ENCODE peak calls at places on chromosome 12, in nine cellular contexts. One of them, this sample, is unnamed.

GRCh38 chr12:128572311-128572810 is 251.4 kb downstream of the SLC15A4 start:
- DNase-seq in omental fat pad: no peak
- DNase-seq in cardiac muscle cell: no peak
- DNase-seq in left ventricle myocardium inferior: no peak
- DNase-seq in cardiac fibroblast: no peak
- DNase-seq in tibial nerve: no peak
- DNase-seq in astrocyte of the cerebellum: no peak
- DNase-seq in esophagus squamous epithelium: no peak
- DNase-seq in AG04450: no peak
- DNase-seq in this sample: no peak

GRCh38 chr12:509494-509893 is 49.8 kb downstream of the B4GALNT3 start:
- DNase-seq in omental fat pad: no peak
- DNase-seq in cardiac muscle cell: peak
- DNase-seq in left ventricle myocardium inferior: no peak
- DNase-seq in cardiac fibroblast: peak
- DNase-seq in tibial nerve: no peak
- DNase-seq in astrocyte of the cerebellum: no peak
- DNase-seq in esophagus squamous epithelium: no peak
- DNase-seq in AG04450: no peak
- DNase-seq in this sample: peak

GRCh38 chr12:42458575-42458974 is 131.0 kb downstream of the PRICKLE1 start:
- DNase-seq in omental fat pad: no peak
- DNase-seq in cardiac muscle cell: no peak
- DNase-seq in left ventricle myocardium inferior: no peak
- DNase-seq in cardiac fibroblast: no peak
- DNase-seq in tibial nerve: no peak
- DNase-seq in astrocyte of the cerebellum: no peak
- DNase-seq in esophagus squamous epithelium: no peak
- DNase-seq in AG04450: no peak
- DNase-seq in this sample: no peak

GRCh38 chr12:122646568-122647220 is 56.5 kb downstream of the HCAR2 start:
- DNase-seq in omental fat pad: no peak
- DNase-seq in cardiac muscle cell: no peak
- DNase-seq in left ventricle myocardium inferior: no peak
- DNase-seq in cardiac fibroblast: peak
- DNase-seq in tibial nerve: peak
- DNase-seq in astrocyte of the cerebellum: no peak
- DNase-seq in esophagus squamous epithelium: no peak
- DNase-seq in AG04450: peak
- DNase-seq in this sample: peak

GRCh38 chr12:17976202-17976601 is 113.8 kb downstream of the RERGL start:
- DNase-seq in omental fat pad: no peak
- DNase-seq in cardiac muscle cell: peak
- DNase-seq in left ventricle myocardium inferior: no peak
- DNase-seq in cardiac fibroblast: no peak
- DNase-seq in tibial nerve: no peak
- DNase-seq in astrocyte of the cerebellum: no peak
- DNase-seq in esophagus squamous epithelium: no peak
- DNase-seq in AG04450: no peak
- DNase-seq in this sample: peak

GRCh38 chr12:14313379-14313778 is 52.1 kb upstream of the ATF7IP start:
- DNase-seq in omental fat pad: no peak
- DNase-seq in cardiac muscle cell: no peak
- DNase-seq in left ventricle myocardium inferior: no peak
- DNase-seq in cardiac fibroblast: no peak
- DNase-seq in tibial nerve: no peak
- DNase-seq in astrocyte of the cerebellum: no peak
- DNase-seq in esophagus squamous epithelium: no peak
- DNase-seq in AG04450: no peak
- DNase-seq in this sample: peak

GRCh38 chr12:65327207-65328076 is 49.0 kb downstream of the MSRB3 start:
- DNase-seq in omental fat pad: no peak
- DNase-seq in cardiac muscle cell: no peak
- DNase-seq in left ventricle myocardium inferior: no peak
- DNase-seq in cardiac fibroblast: peak
- DNase-seq in tibial nerve: peak
- DNase-seq in astrocyte of the cerebellum: peak
- DNase-seq in esophagus squamous epithelium: no peak
- DNase-seq in AG04450: peak
- DNase-seq in this sample: no peak

GRCh38 chr12:8594072-8594471 is 18.6 kb downstream of the AICDA start:
- DNase-seq in omental fat pad: no peak
- DNase-seq in cardiac muscle cell: no peak
- DNase-seq in left ventricle myocardium inferior: no peak
- DNase-seq in cardiac fibroblast: no peak
- DNase-seq in tibial nerve: no peak
- DNase-seq in astrocyte of the cerebellum: no peak
- DNase-seq in esophagus squamous epithelium: no peak
- DNase-seq in AG04450: no peak
- DNase-seq in this sample: no peak

GRCh38 chr12:91763654-91764439 is 381.8 kb downstream of the BTG1 start:
- DNase-seq in omental fat pad: no peak
- DNase-seq in cardiac muscle cell: no peak
- DNase-seq in left ventricle myocardium inferior: no peak
- DNase-seq in cardiac fibroblast: peak
- DNase-seq in tibial nerve: no peak
- DNase-seq in astrocyte of the cerebellum: no peak
- DNase-seq in esophagus squamous epithelium: no peak
- DNase-seq in AG04450: no peak
- DNase-seq in this sample: no peak

GRCh38 chr12:104790296-104791125 is 167.6 kb downstream of the SLC41A2 start:
- DNase-seq in omental fat pad: no peak
- DNase-seq in cardiac muscle cell: peak
- DNase-seq in left ventricle myocardium inferior: peak
- DNase-seq in cardiac fibroblast: no peak
- DNase-seq in tibial nerve: peak
- DNase-seq in astrocyte of the cerebellum: no peak
- DNase-seq in esophagus squamous epithelium: no peak
- DNase-seq in AG04450: no peak
- DNase-seq in this sample: no peak

GRCh38 chr12:66014818-66015217 is 115.7 kb downstream of the LLPH start:
- DNase-seq in omental fat pad: no peak
- DNase-seq in cardiac muscle cell: no peak
- DNase-seq in left ventricle myocardium inferior: no peak
- DNase-seq in cardiac fibroblast: peak
- DNase-seq in tibial nerve: no peak
- DNase-seq in astrocyte of the cerebellum: no peak
- DNase-seq in esophagus squamous epithelium: no peak
- DNase-seq in AG04450: peak
- DNase-seq in this sample: peak

GRCh38 chr12:34398366-34398705 is 376.0 kb downstream of the ALG10 start:
- DNase-seq in omental fat pad: peak
- DNase-seq in cardiac muscle cell: no peak
- DNase-seq in left ventricle myocardium inferior: no peak
- DNase-seq in cardiac fibroblast: no peak
- DNase-seq in tibial nerve: peak
- DNase-seq in astrocyte of the cerebellum: no peak
- DNase-seq in esophagus squamous epithelium: no peak
- DNase-seq in AG04450: no peak
- DNase-seq in this sample: no peak

GRCh38 chr12:59055204-59055839 is 135.0 kb upstream of the LRIG3 start:
- DNase-seq in omental fat pad: no peak
- DNase-seq in cardiac muscle cell: no peak
- DNase-seq in left ventricle myocardium inferior: no peak
- DNase-seq in cardiac fibroblast: peak
- DNase-seq in tibial nerve: no peak
- DNase-seq in astrocyte of the cerebellum: no peak
- DNase-seq in esophagus squamous epithelium: no peak
- DNase-seq in AG04450: no peak
- DNase-seq in this sample: peak

GRCh38 chr12:92602476-92602875 is 100.3 kb upstream of the PLEKHG7 start:
- DNase-seq in omental fat pad: no peak
- DNase-seq in cardiac muscle cell: no peak
- DNase-seq in left ventricle myocardium inferior: no peak
- DNase-seq in cardiac fibroblast: peak
- DNase-seq in tibial nerve: no peak
- DNase-seq in astrocyte of the cerebellum: peak
- DNase-seq in esophagus squamous epithelium: no peak
- DNase-seq in AG04450: peak
- DNase-seq in this sample: peak

GRCh38 chr12:53077030-53077429 is 2.2 kb downstream of the SPRYD3 start:
- DNase-seq in omental fat pad: no peak
- DNase-seq in cardiac muscle cell: no peak
- DNase-seq in left ventricle myocardium inferior: no peak
- DNase-seq in cardiac fibroblast: no peak
- DNase-seq in tibial nerve: no peak
- DNase-seq in astrocyte of the cerebellum: no peak
- DNase-seq in esophagus squamous epithelium: no peak
- DNase-seq in AG04450: no peak
- DNase-seq in this sample: no peak

GRCh38 chr12:53074999-53075370 is 4.2 kb downstream of the SPRYD3 start:
- DNase-seq in omental fat pad: no peak
- DNase-seq in cardiac muscle cell: no peak
- DNase-seq in left ventricle myocardium inferior: no peak
- DNase-seq in cardiac fibroblast: no peak
- DNase-seq in tibial nerve: no peak
- DNase-seq in astrocyte of the cerebellum: no peak
- DNase-seq in esophagus squamous epithelium: no peak
- DNase-seq in AG04450: no peak
- DNase-seq in this sample: no peak

GRCh38 chr12:53076461-53076860 is 2.7 kb downstream of the SPRYD3 start:
- DNase-seq in omental fat pad: no peak
- DNase-seq in cardiac muscle cell: no peak
- DNase-seq in left ventricle myocardium inferior: no peak
- DNase-seq in cardiac fibroblast: no peak
- DNase-seq in tibial nerve: no peak
- DNase-seq in astrocyte of the cerebellum: no peak
- DNase-seq in esophagus squamous epithelium: no peak
- DNase-seq in AG04450: no peak
- DNase-seq in this sample: no peak

GRCh38 chr12:53079226-53080117 is at the start of gene SPRYD3:
- DNase-seq in omental fat pad: peak
- DNase-seq in cardiac muscle cell: peak
- DNase-seq in left ventricle myocardium inferior: peak
- DNase-seq in cardiac fibroblast: peak
- DNase-seq in tibial nerve: peak
- DNase-seq in astrocyte of the cerebellum: peak
- DNase-seq in esophagus squamous epithelium: peak
- DNase-seq in AG04450: peak
- DNase-seq in this sample: peak

GRCh38 chr12:53078425-53079225 is 565 bp downstream of the SPRYD3 start:
- DNase-seq in omental fat pad: no peak
- DNase-seq in cardiac muscle cell: no peak
- DNase-seq in left ventricle myocardium inferior: no peak
- DNase-seq in cardiac fibroblast: no peak
- DNase-seq in tibial nerve: no peak
- DNase-seq in astrocyte of the cerebellum: no peak
- DNase-seq in esophagus squamous epithelium: no peak
- DNase-seq in AG04450: no peak
- DNase-seq in this sample: peak
- TF ChIP-seq CTCF in omental fat pad: no peak
- TF ChIP-seq CTCF in cardiac muscle cell: no peak
- TF ChIP-seq CTCF in left ventricle myocardium inferior: no peak
- TF ChIP-seq CTCF in cardiac fibroblast: no peak
- TF ChIP-seq CTCF in tibial nerve: no peak
- TF ChIP-seq CTCF in astrocyte of the cerebellum: no peak
- TF ChIP-seq CTCF in esophagus squamous epithelium: no peak
- TF ChIP-seq CTCF in AG04450: no peak
- TF ChIP-seq CTCF in this sample: peak

DNA sequence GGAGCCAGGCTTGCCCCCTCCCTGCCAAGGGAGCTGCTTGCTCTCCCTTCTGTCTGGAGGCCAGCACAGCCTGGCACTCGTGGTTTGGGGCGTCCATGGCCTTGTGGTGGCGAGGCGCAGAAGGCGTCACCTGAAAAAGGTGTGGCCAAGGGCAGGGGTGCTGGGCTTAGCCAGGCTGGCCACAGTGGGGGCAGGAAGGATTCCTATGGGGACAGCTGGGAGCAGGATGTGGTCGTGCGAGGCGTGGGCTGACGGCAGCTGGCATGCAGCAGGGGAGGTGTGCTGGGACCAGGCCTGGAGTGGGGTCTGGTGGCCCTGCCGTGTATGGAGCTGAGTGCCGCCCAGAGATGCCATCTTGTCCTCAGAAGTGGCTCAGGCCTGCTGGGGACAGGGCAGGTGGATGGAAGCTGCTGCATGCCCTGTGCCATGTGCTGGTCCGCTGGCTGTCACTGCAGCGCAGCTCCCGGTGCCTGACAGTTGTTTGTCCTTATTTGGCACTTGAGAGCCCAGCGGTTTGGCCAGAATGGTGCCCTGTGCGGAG is 30.0 kb downstream of the SH2B3 start:
- DNase-seq in omental fat pad: no peak
- DNase-seq in cardiac muscle cell: no peak
- DNase-seq in left ventricle myocardium inferior: no peak
- DNase-seq in cardiac fibroblast: no peak
- DNase-seq in tibial nerve: no peak
- DNase-seq in astrocyte of the cerebellum: no peak
- DNase-seq in esophagus squamous epithelium: no peak
- DNase-seq in AG04450: no peak
- DNase-seq in this sample: no peak
- TF ChIP-seq CTCF in omental fat pad: no peak
- TF ChIP-seq CTCF in cardiac muscle cell: no peak
- TF ChIP-seq CTCF in left ventricle myocardium inferior: no peak
- TF ChIP-seq CTCF in cardiac fibroblast: no peak
- TF ChIP-seq CTCF in tibial nerve: no peak
- TF ChIP-seq CTCF in astrocyte of the cerebellum: no peak
- TF ChIP-seq CTCF in esophagus squamous epithelium: no peak
- TF ChIP-seq CTCF in AG04450: no peak
- TF ChIP-seq CTCF in this sample: no peak

GRCh38 chr12:27733791-27734190 is 23.2 kb downstream of the MRPS35 start:
- DNase-seq in omental fat pad: no peak
- DNase-seq in cardiac muscle cell: no peak
- DNase-seq in left ventricle myocardium inferior: no peak
- DNase-seq in cardiac fibroblast: peak
- DNase-seq in tibial nerve: no peak
- DNase-seq in astrocyte of the cerebellum: no peak
- DNase-seq in esophagus squamous epithelium: no peak
- DNase-seq in AG04450: no peak
- DNase-seq in this sample: no peak

GRCh38 chr12:27733052-27733656 is 22.5 kb downstream of the MRPS35 start:
- DNase-seq in omental fat pad: no peak
- DNase-seq in cardiac muscle cell: peak
- DNase-seq in left ventricle myocardium inferior: no peak
- DNase-seq in cardiac fibroblast: peak
- DNase-seq in tibial nerve: peak
- DNase-seq in astrocyte of the cerebellum: peak
- DNase-seq in esophagus squamous epithelium: no peak
- DNase-seq in AG04450: peak
- DNase-seq in this sample: peak

GRCh38 chr12:27730097-27730588 is 19.5 kb downstream of the MRPS35 start:
- DNase-seq in omental fat pad: no peak
- DNase-seq in cardiac muscle cell: no peak
- DNase-seq in left ventricle myocardium inferior: no peak
- DNase-seq in cardiac fibroblast: no peak
- DNase-seq in tibial nerve: no peak
- DNase-seq in astrocyte of the cerebellum: no peak
- DNase-seq in esophagus squamous epithelium: no peak
- DNase-seq in AG04450: no peak
- DNase-seq in this sample: no peak

GRCh38 chr12:27732281-27732680 is 21.6 kb downstream of the MRPS35 start:
- DNase-seq in omental fat pad: no peak
- DNase-seq in cardiac muscle cell: peak
- DNase-seq in left ventricle myocardium inferior: no peak
- DNase-seq in cardiac fibroblast: no peak
- DNase-seq in tibial nerve: no peak
- DNase-seq in astrocyte of the cerebellum: no peak
- DNase-seq in esophagus squamous epithelium: no peak
- DNase-seq in AG04450: no peak
- DNase-seq in this sample: peak
- TF ChIP-seq CTCF in omental fat pad: no peak
- TF ChIP-seq CTCF in cardiac muscle cell: peak
- TF ChIP-seq CTCF in left ventricle myocardium inferior: no peak
- TF ChIP-seq CTCF in cardiac fibroblast: peak
- TF ChIP-seq CTCF in tibial nerve: no peak
- TF ChIP-seq CTCF in astrocyte of the cerebellum: peak
- TF ChIP-seq CTCF in esophagus squamous epithelium: no peak
- TF ChIP-seq CTCF in AG04450: peak
- TF ChIP-seq CTCF in this sample: peak

GRCh38 chr12:85951823-85952222 is 77.7 kb downstream of the NTS start:
- DNase-seq in omental fat pad: no peak
- DNase-seq in cardiac muscle cell: no peak
- DNase-seq in left ventricle myocardium inferior: no peak
- DNase-seq in cardiac fibroblast: peak
- DNase-seq in tibial nerve: no peak
- DNase-seq in astrocyte of the cerebellum: peak
- DNase-seq in esophagus squamous epithelium: no peak
- DNase-seq in AG04450: no peak
- DNase-seq in this sample: peak
- TF ChIP-seq CTCF in omental fat pad: no peak
- TF ChIP-seq CTCF in cardiac muscle cell: peak
- TF ChIP-seq CTCF in left ventricle myocardium inferior: no peak
- TF ChIP-seq CTCF in cardiac fibroblast: peak
- TF ChIP-seq CTCF in tibial nerve: no peak
- TF ChIP-seq CTCF in astrocyte of the cerebellum: peak
- TF ChIP-seq CTCF in esophagus squamous epithelium: no peak
- TF ChIP-seq CTCF in AG04450: peak
- TF ChIP-seq CTCF in this sample: peak

This sample was measured in epithelial cell of esophagus.